ENCODE peak calls at places on chromosome 2, in ten cellular contexts. K is cardiac fibroblast; D is lung; C is activated CD4-positive, alpha-beta T cell treated with anti-CD3 and anti-CD28 coated beads for 48 hours; R is NCI-H510A treated with DMSO at 0.1 percent for 48 hours; Z is heart right ventricle; W is Kasumi-1; T is endothelial cell; O is tibial artery; A is AG09309. F is an unnamed sample.

GRCh38 chr2:234162876-234163275 is 112.4 kb downstream of the SPP2 start:
- DNase-seq in K (no peak), D (no peak), C (no peak), R (no peak), Z (no peak), W (no peak), T (no peak), O (no peak), A (no peak), F (no peak)

GRCh38 chr2:239360008-239360407 is 40.8 kb downstream of the HDAC4 start:
- DNase-seq in K (no peak), D (no peak), C (no peak), R (no peak), Z (no peak), W (no peak), T (no peak), O (no peak), A (no peak), F (no peak)

GRCh38 chr2:30293303-30293912 is 62.1 kb downstream of the LBH start:
- DNase-seq in K (peak; percentile 51), D (peak; percentile 52), C (no peak), R (no peak), Z (no peak), W (peak; percentile 87), T (peak; percentile 7), O (no peak), A (peak; percentile 77), F (no peak)

GRCh38 chr2:133379159-133379558 is 189.1 kb downstream of the NCKAP5 start:
- DNase-seq in K (peak; percentile 71), D (no peak), C (no peak), R (no peak), Z (no peak), W (no peak), T (no peak), O (no peak), A (no peak), F (no peak)

GRCh38 chr2:237514474-237515130 is 27.6 kb downstream of the MLPH start:
- DNase-seq in K (no peak), D (no peak), C (no peak), R (no peak), Z (no peak), W (no peak), T (no peak), O (no peak), A (no peak), F (no peak)

GRCh38 chr2:174025271-174026121 is 60.3 kb upstream of the SP3 start:
- DNase-seq in K (peak; percentile 94), D (peak; percentile 68), C (no peak), R (peak; percentile 57), Z (peak; percentile 82), W (peak; percentile 88), T (no peak), O (peak; percentile 94), A (peak; percentile 90), F (no peak)

GRCh38 chr2:164000171-164000570 is 264.4 kb upstream of the FIGN start:
- DNase-seq in K (peak; percentile 8), D (no peak), C (no peak), R (no peak), Z (no peak), W (no peak), T (no peak), O (no peak), A (peak; percentile 44), F (no peak)

GRCh38 chr2:212083492-212083891 is 455.1 kb downstream of the ERBB4 start:
- DNase-seq in K (no peak), D (no peak), C (no peak), R (no peak), Z (no peak), W (no peak), T (no peak), O (no peak), A (no peak), F (no peak)

GRCh38 chr2:73105511-73105971 is 7.2 kb downstream of the RAB11FIP5 start:
- DNase-seq in K (no peak), D (no peak), C (no peak), R (no peak), Z (no peak), W (no peak), T (no peak), O (no peak), A (no peak), F (no peak)

GRCh38 chr2:33391582-33392255 is 84.7 kb upstream of the RASGRP3 start:
- DNase-seq in K (no peak), D (no peak), C (no peak), R (no peak), Z (no peak), W (no peak), T (no peak), O (no peak), A (no peak), F (no peak)

GRCh38 chr2:63050916-63051794 is 525 bp downstream of the OTX1 start:
- DNase-seq in K (no peak), D (no peak), C (peak; percentile 13), R (no peak), Z (no peak), W (peak; percentile 28), T (peak; percentile 20), O (no peak), A (no peak), F (peak; percentile 13)

GRCh38 chr2:7930800-7931635 is 750.8 kb upstream of the ID2 start:
- DNase-seq in K (no peak), D (no peak), C (peak; percentile 38), R (no peak), Z (peak; percentile 18), W (no peak), T (no peak), O (no peak), A (peak; percentile 20), F (peak; percentile 62)

GRCh38 chr2:226411727-226412360 is 387.8 kb downstream of the IRS1 start:
- DNase-seq in K (peak; percentile 91), D (no peak), C (no peak), R (no peak), Z (no peak), W (no peak), T (no peak), O (no peak), A (no peak), F (no peak)

GRCh38 chr2:191932261-191932660 is 85.4 kb upstream of the CAVIN2 start:
- DNase-seq in K (no peak), D (no peak), C (no peak), R (no peak), Z (no peak), W (no peak), T (no peak), O (no peak), A (no peak), F (no peak)

GRCh38 chr2:212013656-212014055 is 524.9 kb downstream of the ERBB4 start:
- DNase-seq in K (no peak), D (no peak), C (no peak), R (no peak), Z (no peak), W (no peak), T (no peak), O (no peak), A (no peak), F (no peak)

F was measured in activated CD4-positive, alpha-beta memory T cell treated with anti-CD3 and anti-CD28 coated beads for 36 hours.